ENCODE peak calls at places on chromosomes 6 and 20, in six cellular contexts. J, K, M, W, C and H are unnamed samples.

GRCh38 chr20:59701236-59701635 is 96.9 kb downstream of the PHACTR3 start:
- DNase-seq in J (no peak), K (no peak), M (no peak), W (no peak), C (no peak), H (no peak)

GRCh38 chr6:100446922-100447899 is 17.5 kb downstream of the SIM1 start:
- DNase-seq in J (no peak), K (no peak), M (no peak), W (no peak), C (no peak), H (no peak)

GRCh38 chr20:19849341-19850189 is 91.5 kb downstream of the RIN2 start:
- DNase-seq in J (peak; percentile 30), K (peak; percentile 72), M (no peak), W (no peak), C (no peak), H (no peak)

GRCh38 chr20:56187791-56188190 is 60.7 kb upstream of the MC3R start:
- DNase-seq in J (no peak), K (no peak), M (no peak), W (no peak), C (no peak), H (no peak)

GRCh38 chr20:59948828-59949720 is 8.9 kb downstream of the FAM217B start:
- DNase-seq in J (peak; percentile 66), K (peak; percentile 57), M (peak; percentile 62), W (no peak), C (no peak), H (peak; percentile 48)

GRCh38 chr6:31446481-31446880 is 43.1 kb downstream of the MICA start:
- DNase-seq in J (peak; percentile 23), K (no peak), M (peak; percentile 32), W (no peak), C (no peak), H (no peak)

GRCh38 chr6:166849762-166850181 is 106.6 kb downstream of the RNASET2 start:
- DNase-seq in J (no peak), K (no peak), M (no peak), W (no peak), C (no peak), H (no peak)

GRCh38 chr6:108837236-108837971 is 10.8 kb upstream of the ARMC2 start:
- DNase-seq in J (peak; percentile 19), K (no peak), M (no peak), W (no peak), C (no peak), H (no peak)

GRCh38 chr6:27138837-27139752 is 108.4 kb upstream of the PRSS16 start:
- DNase-seq in J (peak; percentile 47), K (peak; percentile 58), M (no peak), W (peak; percentile 68), C (peak; percentile 31), H (no peak)

GRCh38 chr6:166173292-166173951 is 5.8 kb upstream of the TBXT start:
- DNase-seq in J (peak; percentile 7), K (no peak), M (no peak), W (no peak), C (no peak), H (no peak)

GRCh38 chr6:163354779-163355431 is 59.6 kb upstream of the QKI start:
- DNase-seq in J (no peak), K (peak; percentile 82), M (no peak), W (peak; percentile 79), C (peak; percentile 73), H (peak; percentile 61)

DNA sequence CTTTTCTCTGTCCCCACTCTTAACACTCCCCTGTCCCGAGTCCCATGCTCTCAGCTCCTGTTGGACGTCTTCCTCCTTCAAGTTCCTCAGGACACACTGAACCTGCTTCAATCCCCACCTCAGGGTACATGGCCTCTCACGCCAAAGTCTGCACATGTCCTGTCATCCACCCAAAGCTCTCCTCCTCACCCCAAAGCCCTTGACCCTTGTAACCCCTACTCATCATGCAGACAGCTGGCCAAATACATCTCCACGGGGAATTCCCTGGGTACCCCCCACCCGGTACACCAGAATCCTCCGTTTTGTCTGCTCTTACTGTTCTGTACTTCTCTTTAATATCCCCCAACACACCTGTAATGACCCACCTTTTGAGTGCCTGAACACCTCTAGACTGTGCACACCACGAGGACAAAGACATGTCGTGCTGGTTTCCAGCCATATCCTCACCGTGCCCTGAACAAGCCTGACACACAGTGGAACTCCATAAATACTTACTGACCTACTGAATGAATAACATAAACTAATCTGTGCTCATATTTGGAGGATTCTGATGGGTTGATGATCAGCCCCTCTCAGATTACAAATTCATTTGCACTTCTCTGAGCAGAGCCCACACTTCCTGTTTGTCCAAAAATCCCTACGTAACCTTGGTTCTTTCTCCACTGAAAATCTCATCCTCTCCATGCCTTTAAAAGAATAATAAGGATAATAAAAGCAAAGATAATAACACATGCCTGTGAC is 66.8 kb upstream of the EYA2 start:
- DNase-seq in J (peak; percentile 27), K (no peak), M (no peak), W (no peak), C (no peak), H (no peak)
- H3K4me3 ChIP-seq in J (no peak overlapping the region), K (no peak overlapping the region), M (no peak overlapping the region), W (no peak overlapping the region), C (no peak overlapping the region), H (no peak overlapping the region)

GRCh38 chr6:6711832-6712231 is 123.3 kb downstream of the LY86 start:
- DNase-seq in J (no peak), K (no peak), M (no peak), W (peak; percentile 68), C (no peak), H (peak; percentile 58)

GRCh38 chr6:6713660-6714446 is 125.3 kb downstream of the LY86 start:
- DNase-seq in J (peak; percentile 45), K (no peak), M (peak; percentile 69), W (no peak), C (no peak), H (no peak)

GRCh38 chr6:6712258-6712978 is 123.9 kb downstream of the LY86 start:
- DNase-seq in J (peak; percentile 79), K (no peak), M (peak; percentile 100), W (no peak), C (no peak), H (no peak)

GRCh38 chr6:6714498-6715360 is 126.2 kb downstream of the LY86 start:
- DNase-seq in J (no peak), K (no peak), M (no peak), W (no peak), C (no peak), H (no peak)

GRCh38 chr6:6712979-6713514 is 124.5 kb downstream of the LY86 start:
- DNase-seq in J (no peak), K (no peak), M (peak; percentile 61), W (peak; percentile 63), C (no peak), H (no peak)
- H3K4me3 ChIP-seq in J (no peak overlapping the region), K (no peak overlapping the region), M (no peak overlapping the region), W (no peak overlapping the region), C (no peak overlapping the region), H (no peak overlapping the region)

GRCh38 chr6:33633084-33633461 is 12.0 kb downstream of the ITPR3 start:
- DNase-seq in J (no peak), K (no peak), M (no peak), W (no peak), C (no peak), H (no peak)
- H3K4me3 ChIP-seq in J (peak overlapping the region; percentile 50), K (peak overlapping the region; percentile 35), M (peak overlapping the region; percentile 40), W (no peak overlapping the region), C (peak overlapping the region; percentile 61), H (peak overlapping the region; percentile 63)

GRCh38 chr20:24994470-24995368 is 2.2 kb upstream of the APMAP start:
- DNase-seq in J (peak; percentile 82), K (peak; percentile 78), M (peak; percentile 54), W (peak; percentile 84), C (peak; percentile 89), H (peak; percentile 83)
- H3K4me3 ChIP-seq in J (no peak overlapping the region), K (no peak overlapping the region), M (no peak overlapping the region), W (no peak overlapping the region), C (peak overlapping the region; percentile 29), H (no peak overlapping the region)

GRCh38 chr6:105253787-105254186 is 74.0 kb upstream of the POPDC3 start:
- DNase-seq in J (no peak), K (no peak), M (no peak), W (no peak), C (no peak), H (no peak)
- H3K4me3 ChIP-seq in J (no peak overlapping the region), K (no peak overlapping the region), M (no peak overlapping the region), W (no peak overlapping the region), C (no peak overlapping the region), H (no peak overlapping the region)